ENCODE peak calls at places on chromosome 5, in five cellular contexts. C, V, S, L and K are unnamed samples.

GRCh38 chr5:86880785-86881492 is 263.2 kb downstream of the COX7C start:
- DNase-seq in C (peak; percentile 88), V (peak; percentile 1), S (peak; percentile 83), L (peak; percentile 84), K (no peak)

GRCh38 chr5:168578506-168579205 is 512 bp downstream of the PANK3 start:
- DNase-seq in C (no peak), V (no peak), S (peak; percentile 9), L (no peak), K (no peak)

GRCh38 chr5:173329370-173330150 is 1.3 kb upstream of the STC2 start:
- DNase-seq in C (peak; percentile 59), V (no peak), S (no peak), L (peak; percentile 67), K (no peak)

GRCh38 chr5:147403659-147404640 is 105.9 kb downstream of the DPYSL3 start:
- DNase-seq in C (peak; percentile 98), V (no peak), S (peak; percentile 99), L (no peak), K (no peak)

GRCh38 chr5:157100140-157100679 is 8.6 kb downstream of the HAVCR2 start:
- DNase-seq in C (peak; percentile 87), V (no peak), S (peak; percentile 91), L (no peak), K (no peak)

GRCh38 chr5:179806250-179807045 is at the start of gene MGAT4B:
- DNase-seq in C (peak; percentile 93), V (peak; percentile 53), S (peak; percentile 70), L (peak; percentile 89), K (peak; percentile 80)

GRCh38 chr5:111367081-111367480 is 142.9 kb downstream of the CAMK4 start:
- DNase-seq in C (no peak), V (no peak), S (no peak), L (no peak), K (no peak)

GRCh38 chr5:73039082-73039481 is 81.3 kb upstream of the TMEM171 start:
- DNase-seq in C (peak; percentile 16), V (no peak), S (no peak), L (peak; percentile 10), K (no peak)

GRCh38 chr5:166349036-166349435 is 1942.4 kb upstream of the WWC1 start:
- DNase-seq in C (no peak), V (no peak), S (no peak), L (peak; percentile 4), K (no peak)

GRCh38 chr5:55800924-55801323 is 50.2 kb upstream of the IL31RA start:
- DNase-seq in C (no peak), V (no peak), S (no peak), L (no peak), K (no peak)

GRCh38 chr5:164532226-164532937 is 1027.0 kb downstream of the MAT2B start:
- DNase-seq in C (no peak), V (no peak), S (peak; percentile 11), L (no peak), K (no peak)

GRCh38 chr5:173660481-173661280 is 44.2 kb upstream of the BOD1 start:
- DNase-seq in C (no peak), V (no peak), S (no peak), L (no peak), K (no peak)

GRCh38 chr5:74342948-74343682 is 297.4 kb downstream of the ENC1 start:
- DNase-seq in C (no peak), V (no peak), S (no peak), L (no peak), K (no peak)

GRCh38 chr5:132001647-132002561 is 9.6 kb downstream of the ACSL6 start:
- DNase-seq in C (peak; percentile 48), V (no peak), S (peak; percentile 8), L (peak; percentile 38), K (no peak)

GRCh38 chr5:60851681-60852080 is 7.6 kb upstream of the ELOVL7 start:
- DNase-seq in C (peak; percentile 9), V (no peak), S (no peak), L (no peak), K (no peak)

GRCh38 chr5:51651889-51652288 is 268.6 kb downstream of the ISL1 start:
- DNase-seq in C (peak; percentile 1), V (no peak), S (no peak), L (no peak), K (no peak)

GRCh38 chr5:2093859-2094615 is 211.3 kb upstream of the IRX4 start:
- DNase-seq in C (peak; percentile 76), V (no peak), S (peak; percentile 99), L (no peak), K (no peak)

GRCh38 chr5:44644628-44645027 is 164.1 kb upstream of the MRPS30 start:
- DNase-seq in C (no peak), V (no peak), S (no peak), L (no peak), K (no peak)

GRCh38 chr5:159987031-159987674 is 21.8 kb upstream of the TTC1 start:
- DNase-seq in C (peak; percentile 82), V (peak; percentile 53), S (peak; percentile 60), L (peak; percentile 88), K (peak; percentile 73)

GRCh38 chr5:125394661-125395280 is 648.3 kb upstream of the ZNF608 start:
- DNase-seq in C (no peak), V (no peak), S (no peak), L (no peak), K (no peak)

GRCh38 chr5:35345222-35345621 is 114.9 kb upstream of the PRLR start:
- DNase-seq in C (no peak), V (no peak), S (peak; percentile 4), L (no peak), K (no peak)

GRCh38 chr5:16889203-16889971 is 46.7 kb downstream of the MYO10 start:
- DNase-seq in C (peak; percentile 40), V (no peak), S (peak; percentile 77), L (peak; percentile 49), K (no peak)

GRCh38 chr5:38666668-38667498 is 110.4 kb upstream of the LIFR start:
- DNase-seq in C (peak; percentile 51), V (no peak), S (peak; percentile 75), L (peak; percentile 18), K (peak; percentile 43)

GRCh38 chr5:179182601-179183000 is 122.4 kb downstream of the ZNF354C start:
- DNase-seq in C (no peak), V (no peak), S (no peak), L (no peak), K (no peak)

GRCh38 chr5:165881259-165881658 is 2375.8 kb downstream of the MAT2B start:
- DNase-seq in C (no peak), V (no peak), S (no peak), L (peak; percentile 6), K (no peak)

GRCh38 chr5:146425023-146425422 is 22.1 kb upstream of the TCERG1 start:
- DNase-seq in C (no peak), V (no peak), S (no peak), L (peak; percentile 27), K (no peak)

GRCh38 chr5:122300374-122300773 is 11.7 kb upstream of the SNCAIP start:
- DNase-seq in C (no peak), V (no peak), S (no peak), L (no peak), K (no peak)

DNA sequence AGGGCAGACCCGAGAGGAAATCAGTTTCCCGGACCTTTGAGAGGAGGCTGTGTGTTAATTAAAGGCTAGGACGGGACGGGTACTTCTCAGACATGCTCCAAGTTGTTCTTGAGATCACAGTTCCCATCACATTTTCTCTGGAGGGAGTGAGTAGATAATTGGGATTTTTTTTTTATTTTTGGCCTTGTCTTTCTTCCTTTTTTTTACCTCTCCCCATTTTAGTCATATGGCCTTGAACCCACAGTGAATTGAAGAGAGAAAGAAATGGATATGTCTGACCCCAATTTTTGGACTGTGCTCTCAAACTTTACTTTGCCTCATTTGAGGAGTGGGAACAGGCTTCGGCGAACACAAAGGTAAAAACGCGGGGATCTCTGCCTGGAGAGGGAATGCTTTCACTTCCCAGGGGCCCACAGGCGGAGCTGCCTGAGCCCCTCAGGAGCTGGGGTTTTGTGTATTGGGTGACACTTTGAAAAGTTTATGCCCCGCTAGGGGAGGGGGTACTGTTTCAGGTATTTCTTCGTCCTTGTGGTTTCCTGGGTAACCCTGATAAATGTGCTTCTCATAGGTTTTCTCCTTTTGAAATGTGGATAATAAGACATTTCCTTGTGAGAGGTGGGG is 191.8 kb downstream of the CD180 start:
- DNase-seq in C (no peak), V (no peak), S (no peak), L (peak; percentile 31), K (no peak)
- H3K27ac ChIP-seq in C (peak overlapping the region; percentile 39), V (peak overlapping the region; percentile 54), S (peak overlapping the region; percentile 44), L (no peak overlapping the region), K (peak overlapping the region; percentile 95)

DNA sequence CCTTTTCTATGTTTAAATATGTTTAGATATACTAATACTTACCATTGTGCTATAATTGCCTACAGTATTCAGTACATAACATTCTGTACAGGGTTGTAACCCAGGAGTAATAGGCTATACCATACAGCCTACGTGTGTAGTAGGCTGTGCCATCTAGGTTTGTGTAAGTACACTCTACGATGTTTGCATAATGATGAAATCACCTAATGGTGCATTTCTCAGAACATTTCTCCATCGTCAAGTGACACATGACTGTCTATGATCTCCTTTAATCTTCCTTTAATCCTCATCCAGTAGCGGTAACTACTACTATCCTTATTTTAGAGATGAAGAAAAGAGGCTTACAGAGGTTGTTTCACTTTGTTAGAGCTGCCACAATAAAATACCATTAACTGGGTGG is 369.2 kb downstream of the PLK2 start:
- DNase-seq in C (no peak), V (no peak), S (no peak), L (no peak), K (no peak)
- H3K4me1 ChIP-seq in C (no peaks in the 10 kb centered on the region), V (no peaks in the 10 kb centered on the region), S (no peaks in the 10 kb centered on the region), L (no peaks in the 10 kb centered on the region), K (peaks cover 19% of the 10 kb centered on the region)

DNA sequence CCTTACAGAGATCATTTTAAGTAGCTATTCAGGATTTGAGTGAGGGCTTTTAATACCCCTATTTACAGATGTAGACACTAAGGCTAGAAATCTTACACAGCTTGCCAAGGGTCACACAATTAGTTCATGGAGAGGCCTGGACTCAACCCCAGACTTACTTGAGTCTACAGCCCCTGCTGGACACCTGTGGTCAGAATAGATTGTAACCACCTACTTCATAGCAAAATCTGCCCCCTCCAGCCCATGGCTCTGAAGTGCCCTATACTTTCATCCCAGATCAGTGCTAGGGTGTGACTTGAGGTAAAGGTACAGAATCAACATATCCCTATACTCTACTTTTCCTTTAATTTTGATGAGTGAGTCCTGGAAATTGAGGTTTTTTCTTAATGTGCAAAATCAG is 291.3 kb downstream of the ADGRV1 start:
- DNase-seq in C (no peak), V (no peak), S (no peak), L (no peak), K (no peak)
- H3K9me3 ChIP-seq in C (no peaks in the 10 kb centered on the region), V (no peaks in the 10 kb centered on the region), S (no peaks in the 10 kb centered on the region), L (no peaks in the 10 kb centered on the region), K (no peaks in the 10 kb centered on the region)

GRCh38 chr5:91311168-91311696 is 71.9 kb downstream of the ARRDC3 start:
- DNase-seq in C (no peak), V (no peak), S (no peak), L (no peak), K (no peak)
- H3K27ac ChIP-seq in C (peak overlapping the region; percentile 95), V (peak overlapping the region; percentile 57), S (peak overlapping the region; percentile 84), L (no peak overlapping the region), K (peak overlapping the region; percentile 87)

DNA sequence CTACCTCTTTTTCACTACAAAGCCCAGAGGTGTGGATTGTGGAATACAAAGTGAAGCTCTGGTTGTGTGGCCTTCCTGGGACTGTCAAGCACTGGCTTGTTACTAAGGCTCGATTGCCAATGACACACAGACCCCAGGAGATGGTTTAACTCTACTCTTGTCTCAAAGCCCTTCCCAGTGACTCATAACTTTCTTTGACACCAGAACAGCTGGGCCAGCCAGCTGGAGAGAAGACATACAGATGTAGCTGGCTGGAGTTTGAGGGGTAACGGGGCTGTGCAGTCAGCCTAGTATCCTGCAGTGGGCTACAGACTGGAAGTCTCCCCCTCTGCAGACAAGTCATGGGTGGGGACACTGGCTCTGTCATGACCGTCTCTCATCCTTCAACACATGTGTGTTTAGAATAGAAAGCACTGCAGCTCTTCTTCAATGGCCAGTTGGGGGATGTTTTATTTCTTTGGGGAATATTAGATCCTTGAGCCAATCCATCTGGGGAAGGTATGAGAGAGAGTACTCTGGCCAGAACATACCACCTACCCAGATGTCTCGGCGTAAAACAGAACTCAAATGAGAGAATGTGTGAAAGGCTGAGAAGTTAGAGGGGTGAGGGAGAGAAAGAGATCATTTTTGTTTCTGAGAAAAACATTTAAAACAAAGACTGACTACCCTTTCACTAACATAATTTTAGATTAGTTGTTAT is 53.3 kb downstream of the SEMA6A start:
- DNase-seq in C (peak; percentile 2), V (no peak), S (peak; percentile 40), L (no peak), K (peak; percentile 46)
- H3K4me1 ChIP-seq in C (no peaks in the 10 kb centered on the region), V (no peaks in the 10 kb centered on the region), S (no peaks in the 10 kb centered on the region), L (peaks cover 65% of the 10 kb centered on the region), K (peaks cover 60% of the 10 kb centered on the region)